ENCODE peak calls at places on chromosomes 6 and 20, in eight cellular contexts. V is testis, N is HCT116, Y is ovary, W is uterus, U is tibial nerve, F is IMR-90, M is body of pancreas. O is an unnamed sample.

GRCh38 chr20:42598586-42598985 is 591.1 kb downstream of the PTPRT start:
- DNase-seq in U (no peak), V (no peak), M (no peak), N (no peak), F (no peak), W (no peak), Y (no peak), O (peak; percentile 27)

GRCh38 chr6:169824021-169824420 is 72.6 kb downstream of the ERMARD start:
- DNase-seq in N (no peak), M (no peak), W (no peak), F (no peak), V (peak; percentile 1), Y (no peak), U (no peak), O (no peak)

GRCh38 chr6:149964243-149965190 is 774 bp downstream of the ULBP1 start:
- DNase-seq in Y (no peak), F (peak; percentile 16), M (no peak), V (no peak), W (no peak), U (no peak), N (no peak), O (no peak)

GRCh38 chr6:32933661-32934085 is 7.2 kb downstream of the HLA-DMB start:
- DNase-seq in U (peak; percentile 98), Y (peak; percentile 83), M (peak; percentile 83), N (peak; percentile 56), V (peak; percentile 87), W (peak; percentile 84), F (peak; percentile 73), O (peak; percentile 77)

GRCh38 chr6:144296973-144297372 is 11.8 kb downstream of the UTRN start:
- DNase-seq in F (no peak), U (peak; percentile 20), M (peak; percentile 77), V (no peak), W (peak; percentile 74), Y (no peak), N (no peak), O (no peak)

GRCh38 chr20:13758884-13759283 is 25.8 kb downstream of the ESF1 start:
- DNase-seq in F (no peak), M (no peak), Y (no peak), U (no peak), W (no peak), N (no peak), V (no peak), O (no peak)

GRCh38 chr20:1945134-1945618 is 48.7 kb downstream of the PDYN start:
- DNase-seq in M (peak; percentile 65), U (peak; percentile 80), V (no peak), N (no peak), Y (peak; percentile 68), W (peak; percentile 54), F (no peak), O (peak; percentile 63)

GRCh38 chr20:61912665-61913422 is 152.8 kb downstream of the TAF4 start:
- DNase-seq in F (no peak), Y (no peak), N (no peak), W (no peak), U (no peak), M (no peak), V (no peak), O (no peak)

GRCh38 chr20:3889489-3890409 is 562 bp downstream of the PANK2 start:
- DNase-seq in V (peak; percentile 62), N (no peak), Y (peak; percentile 68), M (peak; percentile 30), U (no peak), F (no peak), W (peak; percentile 43), O (peak; percentile 58)

GRCh38 chr6:147874322-147874721 is 365.8 kb downstream of the SAMD5 start:
- DNase-seq in U (no peak), N (no peak), M (no peak), F (no peak), V (no peak), W (no peak), Y (no peak), O (no peak)

GRCh38 chr6:158764188-158764849 is 54.8 kb downstream of the EZR start:
- DNase-seq in Y (peak; percentile 29), V (no peak), N (no peak), W (no peak), M (no peak), F (no peak), U (no peak), O (no peak)

GRCh38 chr6:122432816-122433215 is 33.4 kb downstream of the HSF2 start:
- DNase-seq in N (no peak), U (no peak), Y (no peak), V (no peak), W (no peak), F (peak; percentile 50), M (no peak), O (no peak)

GRCh38 chr6:143262037-143262436 is 188.5 kb downstream of the ADAT2 start:
- DNase-seq in M (no peak), N (no peak), Y (no peak), F (no peak), U (no peak), W (no peak), V (no peak), O (no peak)

GRCh38 chr6:53795254-53795701 is 473 bp downstream of the LRRC1 start:
- DNase-seq in M (no peak), U (no peak), W (peak; percentile 18), N (no peak), F (no peak), V (no peak), Y (no peak), O (no peak)

GRCh38 chr20:16018881-16019280 is 554.4 kb downstream of the KIF16B start:
- DNase-seq in Y (no peak), V (no peak), U (no peak), W (no peak), M (no peak), N (no peak), F (no peak), O (no peak)

GRCh38 chr20:49905415-49906091 is 9.8 kb downstream of the SPATA2 start:
- DNase-seq in V (no peak), W (no peak), F (no peak), N (no peak), M (no peak), U (no peak), Y (no peak), O (no peak)

GRCh38 chr6:79833806-79834205 is 113.5 kb downstream of the ELOVL4 start:
- DNase-seq in U (no peak), Y (no peak), W (no peak), V (no peak), F (no peak), M (no peak), N (no peak), O (no peak)

GRCh38 chr6:44622555-44622954 is 235.0 kb downstream of the CDC5L start:
- DNase-seq in V (no peak), W (no peak), N (no peak), Y (no peak), M (no peak), U (no peak), F (no peak), O (no peak)
- TF ChIP-seq CTCF in V (no peak), W (no peak), N (no peak), Y (no peak), M (no peak), U (no peak), F (no peak), O (no peak)

DNA sequence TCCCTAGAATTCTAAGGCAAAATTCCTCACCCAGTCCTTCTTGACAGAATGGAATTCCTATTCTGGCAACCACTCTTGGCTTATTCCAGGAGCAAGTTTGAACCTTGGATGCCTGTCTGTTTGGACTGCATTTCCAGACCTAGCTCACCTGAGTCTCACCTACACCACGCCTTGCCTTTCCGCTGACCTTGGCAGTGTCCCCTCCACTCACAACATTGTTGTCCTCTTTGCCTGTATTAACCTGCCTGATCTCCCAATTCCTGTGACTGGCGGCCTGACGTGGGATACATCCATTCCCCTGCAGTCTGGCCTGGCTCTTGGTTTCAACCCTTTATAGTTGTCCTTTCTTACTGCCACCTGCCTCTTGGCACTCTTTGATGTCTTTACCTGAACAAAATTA is 281.4 kb upstream of the SOX4 start:
- DNase-seq in M (no peak), F (no peak), W (no peak), Y (no peak), V (no peak), U (no peak), N (no peak), O (no peak)
- TF ChIP-seq POLR2A in M (no peak), F (no peak), W (no peak), Y (no peak), V (no peak), U (no peak), N (no peak), O (no peak)

GRCh38 chr6:41428995-41429417 is 93.6 kb downstream of the NCR2 start:
- DNase-seq in U (peak; percentile 54), W (peak; percentile 72), F (peak; percentile 18), M (no peak), V (peak; percentile 65), N (no peak), Y (no peak), O (no peak)
- H3K27ac ChIP-seq in U (peak overlapping the region; percentile 92), W (peak overlapping the region; percentile 64), F (no peak overlapping the region), M (no peak overlapping the region), V (peak overlapping the region; percentile 76), N (no peak overlapping the region), Y (no peak overlapping the region), O (no peak overlapping the region)

GRCh38 chr6:168148231-168148849 is 69.3 kb upstream of the FRMD1 start:
- DNase-seq in F (no peak), N (no peak), V (no peak), Y (no peak), U (no peak), W (no peak), M (no peak), O (no peak)

GRCh38 chr6:168152306-168152963 is 73.4 kb upstream of the FRMD1 start:
- DNase-seq in W (peak; percentile 21), F (no peak), V (no peak), N (no peak), Y (no peak), U (peak; percentile 2), M (no peak), O (no peak)

GRCh38 chr6:168147205-168147738 is 68.3 kb upstream of the FRMD1 start:
- DNase-seq in N (no peak), W (no peak), U (no peak), V (no peak), F (no peak), Y (no peak), M (no peak), O (no peak)

GRCh38 chr6:168149015-168149414 is 70.0 kb upstream of the FRMD1 start:
- DNase-seq in Y (no peak), W (peak; percentile 8), F (no peak), N (no peak), U (no peak), V (no peak), M (no peak), O (no peak)

DNA sequence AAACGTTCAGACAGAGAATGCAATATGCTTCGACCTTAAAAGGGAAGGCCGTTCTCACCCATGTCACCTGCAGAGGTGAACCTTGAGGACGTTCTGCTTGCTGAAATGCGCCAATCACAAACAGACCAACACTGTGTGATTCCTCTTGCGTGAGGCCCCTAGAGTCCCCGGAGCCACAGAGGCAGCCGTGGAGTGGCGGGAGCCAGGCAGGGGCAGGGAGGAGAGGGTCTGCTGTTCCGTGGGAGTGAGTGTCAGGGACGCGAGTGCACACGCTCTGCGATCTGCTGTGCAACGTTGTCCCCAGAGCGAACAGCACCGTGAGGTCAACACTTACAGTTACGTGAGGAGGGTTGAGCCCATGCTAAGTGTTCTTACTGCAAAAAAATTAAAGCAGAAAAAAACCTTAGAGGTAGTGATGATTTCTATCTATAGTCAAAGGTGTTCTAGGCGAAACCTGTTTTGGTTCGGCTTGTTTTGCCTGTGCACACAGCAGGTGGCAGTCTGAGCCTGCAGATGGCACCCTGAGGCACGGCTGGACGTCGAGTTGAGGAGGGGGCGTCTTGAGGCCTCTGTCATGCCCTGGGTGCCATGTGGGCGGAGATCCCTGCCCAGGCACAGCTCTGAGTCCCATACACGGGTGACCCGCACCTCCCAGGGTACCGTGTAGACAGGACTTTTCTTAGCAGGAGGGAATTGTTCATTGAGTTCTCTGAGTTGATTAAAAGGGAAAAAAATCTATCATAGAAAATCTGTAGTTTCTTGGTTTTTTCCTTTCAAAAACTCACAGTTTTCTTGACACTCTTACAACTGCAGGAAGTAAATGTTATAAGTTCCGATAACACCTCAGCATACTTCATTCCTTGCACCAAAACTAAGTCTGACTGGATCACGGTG is 71.8 kb upstream of the FRMD1 start:
- DNase-seq in V (peak; percentile 30), F (no peak), N (no peak), M (peak; percentile 33), Y (no peak), U (peak; percentile 5), W (peak; percentile 30), O (no peak)
- TF ChIP-seq CTCF in V (peak; percentile 45), F (no peak), N (peak; percentile 25), M (peak; percentile 68), Y (no peak), U (peak; percentile 13), W (peak; percentile 62), O (peak; percentile 6)

O was measured in heart left ventricle.